ENCODE peak calls at places on chromosomes 13 and 19, in seven cellular contexts. Y is Peyer's patch, R is head of caudate nucleus, T is GM10248, C is ELR, E is brain microvascular endothelial cell, M is fibroblast of gingiva. X is an unnamed sample.
A peak's percentile ranks its signal among the peaks of the same experiment; 100 is the strongest.

GRCh38 chr13:39394811-39395685 is 207.9 kb downstream of the LHFPL6 start:
- DNase-seq in Y (no peak), R (no peak), T (no peak), C (no peak), E (no peak), M (no peak), X (no peak)

GRCh38 chr19:17049711-17050280 is 23.2 kb upstream of the CPAMD8 start:
- DNase-seq in Y (no peak), R (no peak), T (no peak), C (peak; percentile 58), E (peak; percentile 52), M (peak; percentile 44), X (no peak)

GRCh38 chr13:27533155-27533643 is 82.8 kb upstream of the MTIF3 start:
- DNase-seq in Y (peak; percentile 92), R (peak; percentile 88), T (peak; percentile 67), C (peak; percentile 81), E (peak; percentile 66), M (peak; percentile 69), X (no peak)

GRCh38 chr13:28429685-28430290 is 65.1 kb downstream of the FLT1 start:
- DNase-seq in Y (no peak), R (no peak), T (peak; percentile 46), C (no peak), E (no peak), M (peak; percentile 16), X (no peak)

GRCh38 chr19:37989855-37990254 is 82.8 kb downstream of the SIPA1L3 start:
- DNase-seq in Y (no peak), R (no peak), T (no peak), C (no peak), E (no peak), M (peak; percentile 33), X (no peak)

GRCh38 chr13:39159393-39159792 is 121.1 kb downstream of the NHLRC3 start:
- DNase-seq in Y (no peak), R (no peak), T (no peak), C (no peak), E (no peak), M (no peak), X (no peak)

GRCh38 chr13:91017031-91017668 is 330.3 kb upstream of the MIR17HG start:
- DNase-seq in Y (no peak), R (peak; percentile 56), T (peak; percentile 62), C (peak; percentile 64), E (peak; percentile 23), M (no peak), X (no peak)

GRCh38 chr13:51122868-51123267 is 11.8 kb upstream of the C13orf42 start:
- DNase-seq in Y (no peak), R (no peak), T (no peak), C (no peak), E (no peak), M (no peak), X (no peak)

GRCh38 chr19:45505151-45505995 is 1.9 kb upstream of the VASP start:
- DNase-seq in Y (no peak), R (no peak), T (no peak), C (peak; percentile 51), E (peak; percentile 54), M (no peak), X (no peak)

GRCh38 chr19:41351339-41352245 is 2.1 kb downstream of the TGFB1 start:
- DNase-seq in Y (peak; percentile 67), R (peak; percentile 61), T (peak; percentile 91), C (peak; percentile 67), E (peak; percentile 28), M (no peak), X (no peak)

GRCh38 chr13:50991624-50992610 is 82.3 kb downstream of the RNASEH2B start:
- DNase-seq in Y (no peak), R (no peak), T (peak; percentile 48), C (no peak), E (no peak), M (no peak), X (no peak)

GRCh38 chr19:16566161-16566560 is 6.1 kb downstream of the SLC35E1 start:
- DNase-seq in Y (no peak), R (no peak), T (no peak), C (no peak), E (no peak), M (no peak), X (no peak)

GRCh38 chr13:74870865-74871264 is 611.1 kb downstream of the TBC1D4 start:
- DNase-seq in Y (no peak), R (no peak), T (no peak), C (peak; percentile 77), E (no peak), M (no peak), X (no peak)

GRCh38 chr19:47406711-47407416 is 12.5 kb downstream of the MEIS3 start:
- DNase-seq in Y (no peak), R (no peak), T (no peak), C (no peak), E (no peak), M (no peak), X (no peak)

GRCh38 chr19:15331419-15332310 is 674 bp downstream of the BRD4 start:
- DNase-seq in Y (peak; percentile 81), R (peak; percentile 42), T (peak; percentile 73), C (peak; percentile 64), E (no peak), M (peak; percentile 43), X (no peak)

GRCh38 chr13:39415403-39415802 is 187.6 kb downstream of the LHFPL6 start:
- DNase-seq in Y (no peak), R (peak; percentile 54), T (no peak), C (peak; percentile 65), E (no peak), M (peak; percentile 49), X (peak; percentile 27)

GRCh38 chr13:39777021-39777420 is 121.6 kb downstream of the COG6 start:
- DNase-seq in Y (no peak), R (no peak), T (no peak), C (peak; percentile 1), E (peak; percentile 35), M (no peak), X (no peak)

GRCh38 chr19:10680545-10681135 is 20.6 kb upstream of the QTRT1 start:
- DNase-seq in Y (no peak), R (no peak), T (no peak), C (no peak), E (no peak), M (no peak), X (no peak)

GRCh38 chr13:81480634-81481033 is 1139.7 kb upstream of the SPRY2 start:
- DNase-seq in Y (no peak), R (no peak), T (no peak), C (peak; percentile 48), E (no peak), M (no peak), X (no peak)

GRCh38 chr19:36081385-36081784 is 26.7 kb downstream of the WDR62 start:
- DNase-seq in Y (no peak), R (peak; percentile 85), T (no peak), C (no peak), E (no peak), M (no peak), X (peak; percentile 76)

GRCh38 chr13:84607614-84608013 is 725.3 kb upstream of the SLITRK1 start:
- DNase-seq in Y (no peak), R (no peak), T (no peak), C (peak; percentile 77), E (peak; percentile 56), M (peak; percentile 53), X (no peak)

GRCh38 chr13:110949628-110950027 is 34.8 kb upstream of the ANKRD10 start:
- DNase-seq in Y (no peak), R (no peak), T (no peak), C (no peak), E (no peak), M (no peak), X (no peak)

GRCh38 chr13:56352901-56353300 is 787.8 kb upstream of the PRR20A start:
- DNase-seq in Y (no peak), R (no peak), T (no peak), C (no peak), E (no peak), M (no peak), X (no peak)

GRCh38 chr13:99322297-99323103 is 15.3 kb upstream of the GPR183 start:
- DNase-seq in Y (no peak), R (no peak), T (peak; percentile 68), C (peak; percentile 92), E (peak; percentile 77), M (peak; percentile 63), X (no peak)

GRCh38 chr19:17679526-17680234 is 8.5 kb downstream of the UNC13A start:
- DNase-seq in Y (no peak), R (no peak), T (no peak), C (no peak), E (no peak), M (no peak), X (no peak)

GRCh38 chr19:35281303-35281702 is 1.0 kb upstream of the HAMP start:
- DNase-seq in Y (no peak), R (no peak), T (no peak), C (no peak), E (no peak), M (no peak), X (no peak)

X was measured in nucleus accumbens.